ENCODE peak calls at places on chromosome 12, in ten cellular contexts. N is H1; J is HS-5; A is NCI-H345; U is CD4-positive, alpha-beta memory T cell; F is NCI-H2081; X is left cardiac atrium; K is pulmonary artery endothelial cell; Z is ovary; E is amniotic stem cell. B is an unnamed sample.

GRCh38 chr12:91367234-91367849 is 184.7 kb upstream of the DCN start:
- DNase-seq in N (no peak), J (no peak), A (no peak), U (no peak), F (no peak), X (no peak), K (no peak), Z (no peak), E (no peak), B (peak)

GRCh38 chr12:106084048-106084671 is 54.6 kb downstream of the NUAK1 start:
- DNase-seq in N (peak), J (peak), A (no peak), U (no peak), F (no peak), X (no peak), K (no peak), Z (no peak), E (no peak), B (peak)

GRCh38 chr12:15808250-15808971 is 19.2 kb upstream of the EPS8 start:
- DNase-seq in N (no peak), J (no peak), A (no peak), U (no peak), F (no peak), X (no peak), K (no peak), Z (no peak), E (no peak), B (peak)

GRCh38 chr12:46477541-46477940 is 105.0 kb upstream of the SLC38A2 start:
- DNase-seq in N (no peak), J (no peak), A (no peak), U (no peak), F (no peak), X (no peak), K (no peak), Z (no peak), E (no peak), B (no peak)

GRCh38 chr12:26121841-26122680 is 2.8 kb downstream of the BHLHE41 start:
- DNase-seq in N (no peak), J (no peak), A (no peak), U (peak), F (peak), X (peak), K (no peak), Z (peak), E (no peak), B (peak)

GRCh38 chr12:52581481-52581880 is 7.8 kb upstream of the KRT74 start:
- DNase-seq in N (no peak), J (no peak), A (peak), U (no peak), F (peak), X (no peak), K (no peak), Z (no peak), E (no peak), B (no peak)

GRCh38 chr12:69254046-69254445 is 14.7 kb downstream of the CPSF6 start:
- DNase-seq in N (no peak), J (no peak), A (peak), U (peak), F (peak), X (no peak), K (peak), Z (no peak), E (no peak), B (peak)

GRCh38 chr12:113325938-113326337 is 9.0 kb downstream of the SLC8B1 start:
- DNase-seq in N (no peak), J (peak), A (no peak), U (no peak), F (no peak), X (no peak), K (no peak), Z (peak), E (no peak), B (peak)

GRCh38 chr12:119938049-119938667 is 50.9 kb upstream of the BICDL1 start:
- DNase-seq in N (peak), J (peak), A (peak), U (peak), F (peak), X (peak), K (peak), Z (no peak), E (peak), B (peak)

GRCh38 chr12:19833775-19834501 is 394.6 kb downstream of the AEBP2 start:
- DNase-seq in N (no peak), J (peak), A (no peak), U (no peak), F (no peak), X (no peak), K (no peak), Z (no peak), E (no peak), B (no peak)

B was measured in left kidney.